ENCODE peak calls at places on chromosomes 3 and 15, in ten cellular contexts. Q, T, H, Z, O, S, A, K, D and U are unnamed samples.

GRCh38 chr3:11096266-11097135 is 57.8 kb upstream of the HRH1 start:
- DNase-seq in T (peak), Q (peak), D (peak), A (peak), O (peak), H (peak), Z (peak), K (peak), S (peak), U (peak)

GRCh38 chr3:162400697-162401096 is 904.1 kb downstream of the OTOL1 start:
- DNase-seq in Q (no peak), S (no peak), A (no peak), D (peak), Z (no peak), H (no peak), K (no peak), O (no peak), T (no peak), U (no peak)

GRCh38 chr3:131020122-131020693 is 6.4 kb downstream of the ASTE1 start:
- DNase-seq in Z (no peak), A (no peak), D (no peak), T (no peak), K (no peak), H (no peak), Q (no peak), S (no peak), O (no peak), U (no peak)

GRCh38 chr3:11588338-11588737 is 55.4 kb downstream of the VGLL4 start:
- DNase-seq in A (no peak), T (no peak), S (no peak), Q (no peak), D (no peak), O (no peak), H (no peak), K (no peak), Z (no peak), U (no peak)

GRCh38 chr3:150495563-150496168 is 50.6 kb downstream of the SERP1 start:
- DNase-seq in O (peak), T (peak), S (no peak), D (peak), Q (peak), Z (peak), H (no peak), A (peak), K (no peak), U (peak)

GRCh38 chr15:82663186-82663600 is 16.0 kb upstream of the CPEB1 start:
- DNase-seq in H (peak), D (peak), Z (peak), O (peak), K (peak), Q (peak), S (no peak), A (peak), T (no peak), U (no peak)

GRCh38 chr15:77568960-77569646 is 63.6 kb downstream of the LINGO1 start:
- DNase-seq in Z (peak), A (no peak), H (no peak), O (no peak), S (no peak), T (no peak), Q (no peak), D (peak), K (peak), U (no peak)

GRCh38 chr3:183342824-183343223 is 85.6 kb downstream of the MCF2L2 start:
- DNase-seq in K (no peak), Q (no peak), A (no peak), O (no peak), T (no peak), S (no peak), H (no peak), D (no peak), Z (no peak), U (no peak)

GRCh38 chr15:52733696-52734255 is 54.6 kb upstream of the ATOSA start:
- DNase-seq in K (no peak), Z (no peak), A (no peak), H (no peak), T (no peak), D (peak), O (peak), S (no peak), Q (no peak), U (no peak)

GRCh38 chr3:71512000-71512399 is 71.5 kb downstream of the FOXP1 start:
- DNase-seq in K (no peak), S (no peak), Z (no peak), O (peak), H (no peak), T (no peak), D (no peak), Q (no peak), A (no peak), U (peak)

GRCh38 chr3:71416868-71417267 is 166.7 kb downstream of the FOXP1 start:
- DNase-seq in D (no peak), Q (no peak), T (no peak), S (no peak), Z (no peak), K (no peak), A (no peak), H (no peak), O (no peak), U (no peak)

GRCh38 chr3:33664195-33664594 is 53.9 kb downstream of the CLASP2 start:
- DNase-seq in K (no peak), Z (peak), Q (peak), T (no peak), H (no peak), O (peak), A (no peak), S (no peak), D (peak), U (no peak)

GRCh38 chr3:197494366-197495058 is 61.3 kb downstream of the BDH1 start:
- DNase-seq in A (peak), K (no peak), Z (peak), O (peak), Q (peak), D (no peak), H (no peak), T (no peak), S (no peak), U (no peak)

GRCh38 chr3:179045719-179046402 is 25.7 kb downstream of the ZMAT3 start:
- DNase-seq in H (no peak), Z (no peak), A (no peak), D (peak), O (no peak), T (no peak), K (no peak), S (no peak), Q (no peak), U (no peak)

GRCh38 chr3:105232536-105232935 is 134.2 kb upstream of the ALCAM start:
- DNase-seq in S (no peak), Z (no peak), O (peak), D (no peak), H (no peak), Q (no peak), T (no peak), A (no peak), K (no peak), U (no peak)